ENCODE peak calls at places on chromosomes 11 and 22, in nine cellular contexts. One of them, this sample, is unnamed.

GRCh38 chr11:47467372-47467771 is 18.4 kb upstream of the RAPSN start:
- DNase-seq in AG09309: no peak
- DNase-seq in cardiac muscle cell: no peak
- DNase-seq in stomach: peak; percentile 54
- DNase-seq in astrocyte of the spinal cord: no peak
- DNase-seq in adrenal gland: no peak
- DNase-seq in dorsolateral prefrontal cortex: no peak
- DNase-seq in OCI-LY7: no peak
- DNase-seq in PC-3: no peak
- DNase-seq in this sample: no peak

GRCh38 chr22:30284172-30284571 is 5.1 kb downstream of the CASTOR1 start:
- DNase-seq in AG09309: no peak
- DNase-seq in stomach: no peak
- DNase-seq in adrenal gland: no peak
- DNase-seq in OCI-LY7: no peak
- DNase-seq in astrocyte of the spinal cord: no peak
- DNase-seq in PC-3: no peak
- DNase-seq in cardiac muscle cell: no peak
- DNase-seq in dorsolateral prefrontal cortex: no peak
- DNase-seq in this sample: no peak

GRCh38 chr22:38427465-38427864 is 27.5 kb downstream of the KCNJ4 start:
- DNase-seq in PC-3: no peak
- DNase-seq in OCI-LY7: no peak
- DNase-seq in astrocyte of the spinal cord: no peak
- DNase-seq in AG09309: no peak
- DNase-seq in dorsolateral prefrontal cortex: no peak
- DNase-seq in adrenal gland: no peak
- DNase-seq in stomach: no peak
- DNase-seq in cardiac muscle cell: no peak
- DNase-seq in this sample: no peak

GRCh38 chr22:50313600-50313999 is 6.2 kb upstream of the PLXNB2 start:
- DNase-seq in PC-3: no peak
- DNase-seq in cardiac muscle cell: no peak
- DNase-seq in adrenal gland: no peak
- DNase-seq in AG09309: no peak
- DNase-seq in dorsolateral prefrontal cortex: no peak
- DNase-seq in OCI-LY7: peak; percentile 47
- DNase-seq in stomach: no peak
- DNase-seq in astrocyte of the spinal cord: no peak
- DNase-seq in this sample: no peak

GRCh38 chr11:64485077-64485476 is 105.9 kb upstream of the SLC22A12 start:
- DNase-seq in cardiac muscle cell: no peak
- DNase-seq in stomach: no peak
- DNase-seq in adrenal gland: no peak
- DNase-seq in astrocyte of the spinal cord: no peak
- DNase-seq in AG09309: no peak
- DNase-seq in dorsolateral prefrontal cortex: no peak
- DNase-seq in OCI-LY7: no peak
- DNase-seq in PC-3: no peak
- DNase-seq in this sample: no peak

GRCh38 chr11:10050561-10050960 is 243.5 kb downstream of the SBF2 start:
- DNase-seq in astrocyte of the spinal cord: no peak
- DNase-seq in PC-3: peak; percentile 85
- DNase-seq in cardiac muscle cell: no peak
- DNase-seq in dorsolateral prefrontal cortex: no peak
- DNase-seq in adrenal gland: no peak
- DNase-seq in AG09309: no peak
- DNase-seq in OCI-LY7: no peak
- DNase-seq in stomach: no peak
- DNase-seq in this sample: no peak

GRCh38 chr22:41619979-41620645 is 731 bp downstream of the DESI1 start:
- DNase-seq in PC-3: peak; percentile 20
- DNase-seq in astrocyte of the spinal cord: no peak
- DNase-seq in AG09309: no peak
- DNase-seq in adrenal gland: peak; percentile 60
- DNase-seq in dorsolateral prefrontal cortex: no peak
- DNase-seq in stomach: peak; percentile 51
- DNase-seq in OCI-LY7: peak; percentile 67
- DNase-seq in cardiac muscle cell: peak; percentile 36
- DNase-seq in this sample: no peak

GRCh38 chr22:33757443-33758124 is 162.7 kb downstream of the LARGE1 start:
- DNase-seq in astrocyte of the spinal cord: peak; percentile 18
- DNase-seq in adrenal gland: no peak
- DNase-seq in PC-3: no peak
- DNase-seq in cardiac muscle cell: no peak
- DNase-seq in AG09309: no peak
- DNase-seq in OCI-LY7: no peak
- DNase-seq in stomach: no peak
- DNase-seq in dorsolateral prefrontal cortex: no peak
- DNase-seq in this sample: no peak

GRCh38 chr11:612201-612960 is 3.4 kb downstream of the IRF7 start:
- DNase-seq in dorsolateral prefrontal cortex: no peak
- DNase-seq in cardiac muscle cell: no peak
- DNase-seq in adrenal gland: no peak
- DNase-seq in PC-3: peak; percentile 53
- DNase-seq in astrocyte of the spinal cord: no peak
- DNase-seq in AG09309: no peak
- DNase-seq in stomach: peak; percentile 76
- DNase-seq in OCI-LY7: peak; percentile 24
- DNase-seq in this sample: no peak

GRCh38 chr11:15971215-15971546 is 385.2 kb downstream of the SOX6 start:
- DNase-seq in stomach: no peak
- DNase-seq in cardiac muscle cell: no peak
- DNase-seq in astrocyte of the spinal cord: no peak
- DNase-seq in PC-3: no peak
- DNase-seq in OCI-LY7: no peak
- DNase-seq in adrenal gland: no peak
- DNase-seq in AG09309: no peak
- DNase-seq in dorsolateral prefrontal cortex: no peak
- DNase-seq in this sample: no peak

GRCh38 chr22:45726081-45726480 is 54.4 kb downstream of the ATXN10 start:
- DNase-seq in AG09309: no peak
- DNase-seq in dorsolateral prefrontal cortex: no peak
- DNase-seq in OCI-LY7: no peak
- DNase-seq in cardiac muscle cell: no peak
- DNase-seq in PC-3: no peak
- DNase-seq in stomach: no peak
- DNase-seq in astrocyte of the spinal cord: no peak
- DNase-seq in adrenal gland: no peak
- DNase-seq in this sample: no peak

GRCh38 chr22:45735273-45735672 is 63.6 kb downstream of the ATXN10 start:
- DNase-seq in dorsolateral prefrontal cortex: no peak
- DNase-seq in stomach: no peak
- DNase-seq in adrenal gland: no peak
- DNase-seq in AG09309: no peak
- DNase-seq in astrocyte of the spinal cord: no peak
- DNase-seq in PC-3: no peak
- DNase-seq in OCI-LY7: no peak
- DNase-seq in cardiac muscle cell: no peak
- DNase-seq in this sample: no peak

GRCh38 chr22:45731041-45731797 is 59.6 kb downstream of the ATXN10 start:
- DNase-seq in dorsolateral prefrontal cortex: no peak
- DNase-seq in adrenal gland: no peak
- DNase-seq in astrocyte of the spinal cord: peak; percentile 54
- DNase-seq in PC-3: peak; percentile 15
- DNase-seq in cardiac muscle cell: peak; percentile 19
- DNase-seq in stomach: no peak
- DNase-seq in AG09309: no peak
- DNase-seq in OCI-LY7: no peak
- DNase-seq in this sample: no peak

DNA sequence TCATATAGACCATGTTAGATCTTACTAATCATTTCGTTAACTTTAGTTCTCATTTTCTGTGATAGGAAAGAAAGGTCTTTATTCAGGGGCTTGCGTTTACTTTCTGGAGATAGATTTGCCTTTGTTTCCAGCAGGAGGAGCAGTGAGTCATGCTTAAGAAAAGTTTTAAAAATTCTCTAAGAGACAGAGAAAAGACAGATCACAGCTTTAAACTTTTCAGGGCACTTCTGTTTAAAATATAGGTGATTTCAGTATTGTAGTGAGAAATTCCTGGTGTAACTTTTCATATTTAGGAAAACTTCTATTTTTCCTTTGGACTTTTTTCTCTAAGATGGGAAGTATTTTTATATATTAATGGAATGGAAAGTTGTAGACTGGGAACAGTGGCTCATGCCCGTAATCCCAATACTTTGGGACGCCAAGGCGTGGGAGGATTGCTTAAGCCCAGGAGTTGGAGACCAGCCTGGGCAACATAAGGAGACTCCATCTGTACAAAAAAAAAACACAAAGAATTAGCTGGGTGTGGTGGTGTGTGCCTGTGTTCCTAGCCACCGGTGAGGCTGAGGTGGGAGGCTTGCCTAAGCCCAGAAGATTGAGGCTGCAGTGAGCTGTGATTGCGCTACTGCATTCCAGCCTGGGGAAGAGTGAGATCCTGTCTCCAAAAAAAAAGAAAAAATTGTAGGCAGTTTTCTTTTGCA is 60.3 kb downstream of the ATXN10 start:
- DNase-seq in adrenal gland: no peak
- DNase-seq in PC-3: peak; percentile 15
- DNase-seq in dorsolateral prefrontal cortex: no peak
- DNase-seq in OCI-LY7: peak; percentile 26
- DNase-seq in astrocyte of the spinal cord: peak; percentile 62
- DNase-seq in AG09309: no peak
- DNase-seq in stomach: no peak
- DNase-seq in cardiac muscle cell: peak; percentile 3
- DNase-seq in this sample: no peak
- TF ChIP-seq CTCF in adrenal gland: peak; percentile 27
- TF ChIP-seq CTCF in PC-3: peak; percentile 62
- TF ChIP-seq CTCF in dorsolateral prefrontal cortex: no peak
- TF ChIP-seq CTCF in OCI-LY7: peak; percentile 72
- TF ChIP-seq CTCF in astrocyte of the spinal cord: peak; percentile 65
- TF ChIP-seq CTCF in AG09309: peak; percentile 42
- TF ChIP-seq CTCF in stomach: no peak
- TF ChIP-seq CTCF in cardiac muscle cell: peak; percentile 53
- TF ChIP-seq CTCF in this sample: no peak

DNA sequence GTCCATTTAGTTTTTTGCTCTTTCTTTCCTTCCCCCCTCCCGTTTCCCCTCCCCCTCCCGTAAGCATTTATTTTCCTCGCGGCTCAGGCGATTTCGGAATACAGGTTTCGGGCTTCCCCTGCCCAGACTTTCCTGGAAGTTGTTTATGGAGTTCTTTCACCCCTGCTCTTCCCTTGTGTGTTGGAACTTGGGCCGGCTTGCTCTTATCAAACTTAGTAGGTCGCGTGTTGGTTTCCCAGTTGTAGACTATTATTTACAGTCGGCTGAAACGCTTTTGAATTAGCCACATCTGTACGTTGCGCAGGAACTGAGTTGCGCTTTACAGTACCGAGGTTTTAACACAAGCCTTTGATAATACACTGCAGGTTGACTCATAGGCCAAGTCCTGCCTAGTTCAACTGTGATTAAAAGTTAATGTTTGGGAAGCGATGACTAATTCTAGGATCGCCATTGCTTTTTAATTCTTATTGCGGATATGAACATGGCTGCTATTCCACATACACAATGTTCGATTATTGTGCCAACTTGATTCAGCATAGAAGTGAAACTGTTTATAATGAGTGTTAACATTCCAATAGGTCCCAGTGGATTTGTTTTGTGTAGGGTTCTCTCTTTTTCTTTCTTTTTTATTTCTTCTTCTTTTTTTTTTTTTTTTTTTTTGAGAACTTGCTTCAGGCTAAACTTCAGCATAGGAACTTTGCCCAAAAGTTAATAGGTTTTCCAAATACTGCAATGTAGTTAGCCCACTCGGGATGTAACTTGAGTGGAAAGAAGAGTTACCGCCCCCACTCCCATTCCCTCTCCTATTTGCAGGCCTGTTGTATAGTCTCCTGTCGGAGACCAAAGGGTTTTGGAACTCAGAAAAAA is 1.8 kb downstream of the YAP1 start:
- DNase-seq in PC-3: peak; percentile 98
- DNase-seq in cardiac muscle cell: peak; percentile 49
- DNase-seq in adrenal gland: peak; percentile 56
- DNase-seq in stomach: peak; percentile 72
- DNase-seq in dorsolateral prefrontal cortex: no peak
- DNase-seq in AG09309: peak; percentile 68
- DNase-seq in astrocyte of the spinal cord: peak; percentile 91
- DNase-seq in OCI-LY7: no peak
- DNase-seq in this sample: peak; percentile 44
- H3K4me3 ChIP-seq in PC-3: peak overlapping the region; percentile 70
- H3K4me3 ChIP-seq in cardiac muscle cell: peak overlapping the region; percentile 98
- H3K4me3 ChIP-seq in adrenal gland: no peak overlapping the region
- H3K4me3 ChIP-seq in stomach: peak overlapping the region; percentile 82
- H3K4me3 ChIP-seq in dorsolateral prefrontal cortex: peak overlapping the region; percentile 71
- H3K4me3 ChIP-seq in AG09309: peak overlapping the region; percentile 98
- H3K4me3 ChIP-seq in astrocyte of the spinal cord: peak overlapping the region; percentile 90
- H3K4me3 ChIP-seq in OCI-LY7: no peak overlapping the region
- H3K4me3 ChIP-seq in this sample: peak overlapping the region; percentile 87

DNA sequence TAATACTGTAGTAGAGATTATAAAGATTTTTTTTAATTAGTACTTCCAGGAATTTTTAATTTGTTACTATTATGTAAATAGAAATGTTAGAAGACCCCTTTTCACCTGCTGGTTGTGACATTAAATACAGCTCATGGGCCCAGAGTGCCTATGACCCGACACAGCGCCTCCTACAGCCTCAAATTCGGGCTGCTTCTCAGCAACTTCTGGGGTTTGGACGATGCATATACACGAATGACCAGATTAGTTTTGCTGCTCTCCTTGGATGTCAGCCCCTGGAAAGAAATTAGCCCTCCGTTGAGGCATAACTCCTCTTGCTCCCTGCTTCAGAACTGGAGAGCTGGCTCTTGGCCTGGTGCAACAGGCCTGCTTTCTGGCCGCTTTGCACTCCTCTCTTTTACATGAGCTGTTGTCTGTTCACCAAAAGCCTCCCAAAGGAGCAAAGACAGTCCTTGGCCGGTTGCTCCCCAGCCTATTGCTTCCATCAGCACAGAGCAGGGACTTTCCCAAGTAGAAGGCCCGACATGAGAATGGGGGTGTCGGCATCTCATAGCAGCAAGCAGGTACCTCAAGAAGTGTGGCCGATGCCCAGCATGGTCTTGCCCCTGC is 3.3 kb downstream of the TECTA start:
- DNase-seq in PC-3: no peak
- DNase-seq in adrenal gland: no peak
- DNase-seq in AG09309: no peak
- DNase-seq in dorsolateral prefrontal cortex: no peak
- DNase-seq in stomach: no peak
- DNase-seq in cardiac muscle cell: no peak
- DNase-seq in OCI-LY7: no peak
- DNase-seq in astrocyte of the spinal cord: no peak
- DNase-seq in this sample: no peak
- TF ChIP-seq CTCF in PC-3: peak; percentile 59
- TF ChIP-seq CTCF in adrenal gland: no peak
- TF ChIP-seq CTCF in AG09309: no peak
- TF ChIP-seq CTCF in dorsolateral prefrontal cortex: no peak
- TF ChIP-seq CTCF in stomach: no peak
- TF ChIP-seq CTCF in cardiac muscle cell: peak; percentile 10
- TF ChIP-seq CTCF in OCI-LY7: peak; percentile 67
- TF ChIP-seq CTCF in astrocyte of the spinal cord: no peak
- TF ChIP-seq CTCF in this sample: no peak

DNA sequence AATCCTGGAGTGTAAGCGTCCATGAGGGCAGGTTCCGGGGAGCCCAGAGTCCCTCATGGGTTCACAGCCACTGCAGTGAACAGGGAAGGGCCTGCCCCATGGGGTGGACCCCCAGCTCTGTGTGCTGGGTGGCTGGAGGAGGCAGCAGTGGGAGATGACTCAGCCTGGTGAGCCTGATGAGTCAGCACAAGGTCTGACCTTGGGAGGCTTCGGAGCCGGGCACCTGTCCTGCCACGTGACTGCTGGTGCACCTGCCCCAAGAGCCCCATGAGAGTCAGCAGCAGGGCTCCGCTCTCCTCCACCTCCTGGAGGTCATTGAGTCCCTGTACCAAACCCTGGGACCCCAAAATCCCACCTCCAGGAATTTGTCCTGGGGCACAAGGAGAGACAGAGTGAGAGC is 1221.8 kb downstream of the BRD1 start:
- DNase-seq in dorsolateral prefrontal cortex: no peak
- DNase-seq in AG09309: no peak
- DNase-seq in OCI-LY7: no peak
- DNase-seq in PC-3: no peak
- DNase-seq in stomach: no peak
- DNase-seq in astrocyte of the spinal cord: no peak
- DNase-seq in adrenal gland: peak; percentile 75
- DNase-seq in cardiac muscle cell: no peak
- DNase-seq in this sample: no peak
- H3K4me3 ChIP-seq in dorsolateral prefrontal cortex: no peak overlapping the region
- H3K4me3 ChIP-seq in AG09309: no peak overlapping the region
- H3K4me3 ChIP-seq in OCI-LY7: no peak overlapping the region
- H3K4me3 ChIP-seq in PC-3: no peak overlapping the region
- H3K4me3 ChIP-seq in stomach: no peak overlapping the region
- H3K4me3 ChIP-seq in astrocyte of the spinal cord: no peak overlapping the region
- H3K4me3 ChIP-seq in adrenal gland: no peak overlapping the region
- H3K4me3 ChIP-seq in cardiac muscle cell: no peak overlapping the region
- H3K4me3 ChIP-seq in this sample: no peak overlapping the region